ENCODE peak calls at places on chromosomes 4 and X, in nine cellular contexts. One of them, this sample, is unnamed.

GRCh38 chr4:160257324-160257723 is 1154.4 kb downstream of the RAPGEF2 start:
- DNase-seq in kidney epithelial cell: no peak
- DNase-seq in breast epithelium: no peak
- DNase-seq in tibial nerve: no peak
- DNase-seq in psoas muscle: no peak
- DNase-seq in suprapubic skin: no peak
- DNase-seq in left lung: no peak
- DNase-seq in MM.1S: no peak
- DNase-seq in SK-N-SH: no peak
- DNase-seq in this sample: no peak

GRCh38 chrX:16022580-16023170 is 100.7 kb upstream of the GRPR start:
- DNase-seq in kidney epithelial cell: no peak
- DNase-seq in breast epithelium: no peak
- DNase-seq in tibial nerve: no peak
- DNase-seq in psoas muscle: no peak
- DNase-seq in suprapubic skin: no peak
- DNase-seq in left lung: no peak
- DNase-seq in MM.1S: no peak
- DNase-seq in SK-N-SH: no peak
- DNase-seq in this sample: no peak

GRCh38 chr4:164924670-164925238 is 47.8 kb downstream of the APELA start:
- DNase-seq in kidney epithelial cell: no peak
- DNase-seq in breast epithelium: no peak
- DNase-seq in tibial nerve: no peak
- DNase-seq in psoas muscle: no peak
- DNase-seq in suprapubic skin: no peak
- DNase-seq in left lung: no peak
- DNase-seq in MM.1S: no peak
- DNase-seq in SK-N-SH: no peak
- DNase-seq in this sample: no peak

GRCh38 chrX:110699109-110699508 is 96.5 kb downstream of the CHRDL1 start:
- DNase-seq in kidney epithelial cell: no peak
- DNase-seq in breast epithelium: no peak
- DNase-seq in tibial nerve: no peak
- DNase-seq in psoas muscle: no peak
- DNase-seq in suprapubic skin: no peak
- DNase-seq in left lung: no peak
- DNase-seq in MM.1S: no peak
- DNase-seq in SK-N-SH: no peak
- DNase-seq in this sample: no peak

GRCh38 chrX:141936080-141936479 is 32.4 kb downstream of the MAGEC1 start:
- DNase-seq in kidney epithelial cell: no peak
- DNase-seq in breast epithelium: no peak
- DNase-seq in tibial nerve: no peak
- DNase-seq in psoas muscle: no peak
- DNase-seq in suprapubic skin: no peak
- DNase-seq in left lung: no peak
- DNase-seq in MM.1S: peak
- DNase-seq in SK-N-SH: no peak
- DNase-seq in this sample: no peak

GRCh38 chr4:16083217-16084191 is at the start of gene PROM1:
- DNase-seq in kidney epithelial cell: no peak
- DNase-seq in breast epithelium: peak
- DNase-seq in tibial nerve: no peak
- DNase-seq in psoas muscle: no peak
- DNase-seq in suprapubic skin: no peak
- DNase-seq in left lung: peak
- DNase-seq in MM.1S: no peak
- DNase-seq in SK-N-SH: peak
- DNase-seq in this sample: peak

GRCh38 chrX:52359614-52360232 is 9.1 kb upstream of the XAGE2 start:
- DNase-seq in kidney epithelial cell: no peak
- DNase-seq in breast epithelium: no peak
- DNase-seq in tibial nerve: peak
- DNase-seq in psoas muscle: no peak
- DNase-seq in suprapubic skin: no peak
- DNase-seq in left lung: no peak
- DNase-seq in MM.1S: no peak
- DNase-seq in SK-N-SH: no peak
- DNase-seq in this sample: no peak

GRCh38 chr4:153594208-153594607 is 89.9 kb upstream of the TLR2 start:
- DNase-seq in kidney epithelial cell: no peak
- DNase-seq in breast epithelium: peak
- DNase-seq in tibial nerve: no peak
- DNase-seq in psoas muscle: no peak
- DNase-seq in suprapubic skin: no peak
- DNase-seq in left lung: no peak
- DNase-seq in MM.1S: peak
- DNase-seq in SK-N-SH: no peak
- DNase-seq in this sample: no peak

GRCh38 chr4:11376146-11376545 is 52.5 kb downstream of the HS3ST1 start:
- DNase-seq in kidney epithelial cell: no peak
- DNase-seq in breast epithelium: no peak
- DNase-seq in tibial nerve: no peak
- DNase-seq in psoas muscle: no peak
- DNase-seq in suprapubic skin: no peak
- DNase-seq in left lung: no peak
- DNase-seq in MM.1S: no peak
- DNase-seq in SK-N-SH: no peak
- DNase-seq in this sample: no peak

GRCh38 chr4:48017108-48017527 is 546 bp downstream of the NIPAL1 start:
- DNase-seq in kidney epithelial cell: peak
- DNase-seq in breast epithelium: peak
- DNase-seq in tibial nerve: peak
- DNase-seq in psoas muscle: peak
- DNase-seq in suprapubic skin: peak
- DNase-seq in left lung: peak
- DNase-seq in MM.1S: no peak
- DNase-seq in SK-N-SH: peak
- DNase-seq in this sample: peak

GRCh38 chr4:122777846-122778501 is 45.5 kb downstream of the BBS12 start:
- DNase-seq in kidney epithelial cell: no peak
- DNase-seq in breast epithelium: no peak
- DNase-seq in tibial nerve: no peak
- DNase-seq in psoas muscle: no peak
- DNase-seq in suprapubic skin: no peak
- DNase-seq in left lung: no peak
- DNase-seq in MM.1S: no peak
- DNase-seq in SK-N-SH: no peak
- DNase-seq in this sample: no peak

GRCh38 chr4:62159306-62159705 is 959.2 kb downstream of the ADGRL3 start:
- DNase-seq in kidney epithelial cell: no peak
- DNase-seq in breast epithelium: no peak
- DNase-seq in tibial nerve: no peak
- DNase-seq in psoas muscle: no peak
- DNase-seq in suprapubic skin: no peak
- DNase-seq in left lung: no peak
- DNase-seq in MM.1S: no peak
- DNase-seq in SK-N-SH: no peak
- DNase-seq in this sample: no peak

GRCh38 chr4:138864961-138865720 is 150.4 kb upstream of the NOCT start:
- DNase-seq in kidney epithelial cell: no peak
- DNase-seq in breast epithelium: no peak
- DNase-seq in tibial nerve: no peak
- DNase-seq in psoas muscle: no peak
- DNase-seq in suprapubic skin: no peak
- DNase-seq in left lung: no peak
- DNase-seq in MM.1S: no peak
- DNase-seq in SK-N-SH: no peak
- DNase-seq in this sample: peak

GRCh38 chr4:42344260-42344659 is 53.0 kb upstream of the SHISA3 start:
- DNase-seq in kidney epithelial cell: no peak
- DNase-seq in breast epithelium: no peak
- DNase-seq in tibial nerve: no peak
- DNase-seq in psoas muscle: no peak
- DNase-seq in suprapubic skin: no peak
- DNase-seq in left lung: no peak
- DNase-seq in MM.1S: no peak
- DNase-seq in SK-N-SH: no peak
- DNase-seq in this sample: no peak

GRCh38 chrX:107769581-107770317 is 5.8 kb downstream of the TSC22D3 start:
- DNase-seq in kidney epithelial cell: no peak
- DNase-seq in breast epithelium: no peak
- DNase-seq in tibial nerve: no peak
- DNase-seq in psoas muscle: no peak
- DNase-seq in suprapubic skin: no peak
- DNase-seq in left lung: no peak
- DNase-seq in MM.1S: no peak
- DNase-seq in SK-N-SH: no peak
- DNase-seq in this sample: no peak

GRCh38 chr4:159107203-159107921 is 4.5 kb downstream of the RAPGEF2 start:
- DNase-seq in kidney epithelial cell: no peak
- DNase-seq in breast epithelium: no peak
- DNase-seq in tibial nerve: no peak
- DNase-seq in psoas muscle: no peak
- DNase-seq in suprapubic skin: no peak
- DNase-seq in left lung: no peak
- DNase-seq in MM.1S: no peak
- DNase-seq in SK-N-SH: no peak
- DNase-seq in this sample: no peak

GRCh38 chr4:83138979-83139378 is 24.4 kb upstream of the PLAC8 start:
- DNase-seq in kidney epithelial cell: no peak
- DNase-seq in breast epithelium: no peak
- DNase-seq in tibial nerve: no peak
- DNase-seq in psoas muscle: no peak
- DNase-seq in suprapubic skin: no peak
- DNase-seq in left lung: no peak
- DNase-seq in MM.1S: no peak
- DNase-seq in SK-N-SH: no peak
- DNase-seq in this sample: no peak

GRCh38 chrX:15277594-15277993 is 7.7 kb upstream of the ASB9 start:
- DNase-seq in kidney epithelial cell: no peak
- DNase-seq in breast epithelium: no peak
- DNase-seq in tibial nerve: no peak
- DNase-seq in psoas muscle: no peak
- DNase-seq in suprapubic skin: no peak
- DNase-seq in left lung: no peak
- DNase-seq in MM.1S: no peak
- DNase-seq in SK-N-SH: no peak
- DNase-seq in this sample: no peak

GRCh38 chrX:123201720-123202119 is 17.6 kb downstream of the GRIA3 start:
- DNase-seq in kidney epithelial cell: no peak
- DNase-seq in breast epithelium: no peak
- DNase-seq in tibial nerve: no peak
- DNase-seq in psoas muscle: no peak
- DNase-seq in suprapubic skin: no peak
- DNase-seq in left lung: no peak
- DNase-seq in MM.1S: no peak
- DNase-seq in SK-N-SH: no peak
- DNase-seq in this sample: no peak

GRCh38 chrX:36640232-36640631 is 367.9 kb upstream of the FAM47C start:
- DNase-seq in kidney epithelial cell: no peak
- DNase-seq in breast epithelium: no peak
- DNase-seq in tibial nerve: no peak
- DNase-seq in psoas muscle: no peak
- DNase-seq in suprapubic skin: no peak
- DNase-seq in left lung: no peak
- DNase-seq in MM.1S: no peak
- DNase-seq in SK-N-SH: no peak
- DNase-seq in this sample: no peak

GRCh38 chrX:34379891-34380290 is 247.8 kb upstream of the FAM47A start:
- DNase-seq in kidney epithelial cell: no peak
- DNase-seq in breast epithelium: no peak
- DNase-seq in tibial nerve: no peak
- DNase-seq in psoas muscle: no peak
- DNase-seq in suprapubic skin: no peak
- DNase-seq in left lung: no peak
- DNase-seq in MM.1S: no peak
- DNase-seq in SK-N-SH: no peak
- DNase-seq in this sample: no peak

GRCh38 chrX:120719622-120720021 is 89.8 kb upstream of the C1GALT1C1 start:
- DNase-seq in kidney epithelial cell: no peak
- DNase-seq in breast epithelium: no peak
- DNase-seq in tibial nerve: no peak
- DNase-seq in psoas muscle: no peak
- DNase-seq in suprapubic skin: no peak
- DNase-seq in left lung: no peak
- DNase-seq in MM.1S: no peak
- DNase-seq in SK-N-SH: no peak
- DNase-seq in this sample: no peak

DNA sequence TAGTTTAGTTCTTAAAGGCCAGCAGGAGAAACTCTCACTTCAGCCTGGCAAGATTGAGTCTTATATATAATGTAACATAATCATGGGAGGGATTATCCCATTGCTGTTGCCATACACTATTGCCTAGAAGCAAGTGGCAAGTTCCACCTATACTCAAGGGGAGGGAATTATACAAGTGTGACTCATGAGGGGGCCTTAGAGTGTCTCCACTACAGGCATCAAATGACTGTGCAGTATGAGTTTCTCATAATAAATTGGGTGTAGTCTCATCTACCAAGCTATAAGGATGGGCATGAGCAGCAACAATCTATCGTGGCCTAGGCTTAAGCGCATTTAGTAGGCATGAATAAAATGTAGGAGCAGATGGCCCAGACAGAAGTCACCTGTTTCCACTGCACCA is 89.1 kb upstream of the C1GALT1C1 start:
- DNase-seq in kidney epithelial cell: no peak
- DNase-seq in breast epithelium: no peak
- DNase-seq in tibial nerve: no peak
- DNase-seq in psoas muscle: no peak
- DNase-seq in suprapubic skin: no peak
- DNase-seq in left lung: no peak
- DNase-seq in MM.1S: no peak
- DNase-seq in SK-N-SH: no peak
- DNase-seq in this sample: no peak
- H3K4me3 ChIP-seq in kidney epithelial cell: no peak
- H3K4me3 ChIP-seq in breast epithelium: no peak
- H3K4me3 ChIP-seq in tibial nerve: no peak
- H3K4me3 ChIP-seq in psoas muscle: no peak
- H3K4me3 ChIP-seq in suprapubic skin: no peak
- H3K4me3 ChIP-seq in left lung: no peak
- H3K4me3 ChIP-seq in MM.1S: no peak
- H3K4me3 ChIP-seq in SK-N-SH: no peak
- H3K4me3 ChIP-seq in this sample: no peak

GRCh38 chr4:39961311-39961877 is 16.3 kb downstream of the PDS5A start:
- DNase-seq in kidney epithelial cell: no peak
- DNase-seq in breast epithelium: no peak
- DNase-seq in tibial nerve: no peak
- DNase-seq in psoas muscle: no peak
- DNase-seq in suprapubic skin: no peak
- DNase-seq in left lung: no peak
- DNase-seq in MM.1S: no peak
- DNase-seq in SK-N-SH: no peak
- DNase-seq in this sample: no peak
- H3K4me3 ChIP-seq in kidney epithelial cell: no peak
- H3K4me3 ChIP-seq in breast epithelium: no peak
- H3K4me3 ChIP-seq in tibial nerve: no peak
- H3K4me3 ChIP-seq in psoas muscle: no peak
- H3K4me3 ChIP-seq in suprapubic skin: no peak
- H3K4me3 ChIP-seq in left lung: no peak
- H3K4me3 ChIP-seq in MM.1S: no peak
- H3K4me3 ChIP-seq in SK-N-SH: no peak
- H3K4me3 ChIP-seq in this sample: no peak

GRCh38 chrX:8728932-8729331 is 3.0 kb downstream of the ANOS1 start:
- DNase-seq in kidney epithelial cell: no peak
- DNase-seq in breast epithelium: no peak
- DNase-seq in tibial nerve: no peak
- DNase-seq in psoas muscle: no peak
- DNase-seq in suprapubic skin: no peak
- DNase-seq in left lung: peak
- DNase-seq in MM.1S: no peak
- DNase-seq in SK-N-SH: no peak
- DNase-seq in this sample: no peak
- H3K4me3 ChIP-seq in kidney epithelial cell: no peak
- H3K4me3 ChIP-seq in breast epithelium: no peak
- H3K4me3 ChIP-seq in tibial nerve: no peak
- H3K4me3 ChIP-seq in psoas muscle: no peak
- H3K4me3 ChIP-seq in suprapubic skin: no peak
- H3K4me3 ChIP-seq in left lung: no peak
- H3K4me3 ChIP-seq in MM.1S: no peak
- H3K4me3 ChIP-seq in SK-N-SH: no peak
- H3K4me3 ChIP-seq in this sample: no peak

GRCh38 chrX:40298569-40298968 is 200.8 kb upstream of the BCOR start:
- DNase-seq in kidney epithelial cell: no peak
- DNase-seq in breast epithelium: no peak
- DNase-seq in tibial nerve: no peak
- DNase-seq in psoas muscle: no peak
- DNase-seq in suprapubic skin: no peak
- DNase-seq in left lung: no peak
- DNase-seq in MM.1S: no peak
- DNase-seq in SK-N-SH: peak
- DNase-seq in this sample: no peak
- H3K4me3 ChIP-seq in kidney epithelial cell: no peak
- H3K4me3 ChIP-seq in breast epithelium: no peak
- H3K4me3 ChIP-seq in tibial nerve: no peak
- H3K4me3 ChIP-seq in psoas muscle: no peak
- H3K4me3 ChIP-seq in suprapubic skin: no peak
- H3K4me3 ChIP-seq in left lung: no peak
- H3K4me3 ChIP-seq in MM.1S: no peak
- H3K4me3 ChIP-seq in SK-N-SH: no peak
- H3K4me3 ChIP-seq in this sample: no peak

This sample was measured in body of pancreas.